ENCODE peak calls at places on chromosomes 7 and 10, in eight cellular contexts. N is H1, J is WTC11, T is suprapubic skin, C is heart right ventricle, V is GM06990, R is colonic mucosa, Z is RWPE1. A is an unnamed sample.

GRCh38 chr7:64744680-64745079 is 49.5 kb upstream of the ZNF138 start:
- DNase-seq in N (no peak), J (no peak), T (no peak), C (no peak), V (no peak), R (no peak), Z (no peak), A (no peak)

GRCh38 chr7:138738114-138738513 is 37.0 kb upstream of the SVOPL start:
- DNase-seq in N (no peak), J (no peak), T (no peak), C (no peak), V (no peak), R (no peak), Z (no peak), A (no peak)

GRCh38 chr7:30869794-30870491 is 41.7 kb upstream of the AQP1 start:
- DNase-seq in N (no peak), J (no peak), T (no peak), C (peak; percentile 75), V (no peak), R (no peak), Z (no peak), A (no peak)

GRCh38 chr10:73950569-73950968 is 39.6 kb downstream of the PLAU start:
- DNase-seq in N (peak; percentile 64), J (peak; percentile 48), T (no peak), C (no peak), V (no peak), R (no peak), Z (no peak), A (no peak)

GRCh38 chr7:23458044-23458443 is 12.2 kb downstream of the IGF2BP3 start:
- DNase-seq in N (no peak), J (no peak), T (no peak), C (no peak), V (no peak), R (no peak), Z (no peak), A (no peak)

GRCh38 chr7:79290398-79290797 is 163.1 kb downstream of the MAGI2 start:
- DNase-seq in N (no peak), J (no peak), T (no peak), C (no peak), V (no peak), R (no peak), Z (no peak), A (no peak)

GRCh38 chr10:125082881-125083575 is 77.3 kb downstream of the CTBP2 start:
- DNase-seq in N (no peak), J (no peak), T (peak; percentile 33), C (no peak), V (no peak), R (no peak), Z (no peak), A (no peak)

GRCh38 chr7:47338031-47338430 is 243.9 kb downstream of the TNS3 start:
- DNase-seq in N (no peak), J (no peak), T (no peak), C (no peak), V (no peak), R (no peak), Z (no peak), A (no peak)

GRCh38 chr7:47734287-47734948 is 152.5 kb upstream of the TNS3 start:
- DNase-seq in N (no peak), J (no peak), T (no peak), C (no peak), V (no peak), R (no peak), Z (no peak), A (peak; percentile 30)

GRCh38 chr10:60955321-60955720 is 11.3 kb upstream of the RHOBTB1 start:
- DNase-seq in N (no peak), J (no peak), T (no peak), C (no peak), V (no peak), R (no peak), Z (no peak), A (no peak)

GRCh38 chr7:11706666-11707605 is 125.1 kb downstream of the THSD7A start:
- DNase-seq in N (no peak), J (no peak), T (no peak), C (no peak), V (no peak), R (peak; percentile 29), Z (no peak), A (no peak)

GRCh38 chr10:35336921-35337741 is 822 bp downstream of the CCNY start:
- DNase-seq in N (peak; percentile 73), J (peak; percentile 57), T (peak; percentile 74), C (peak; percentile 28), V (peak; percentile 55), R (peak; percentile 45), Z (peak; percentile 38), A (peak; percentile 94)

GRCh38 chr10:111303887-111304286 is 227.1 kb downstream of the ADRA2A start:
- DNase-seq in N (no peak), J (no peak), T (no peak), C (no peak), V (no peak), R (no peak), Z (no peak), A (no peak)

GRCh38 chr7:106358103-106358663 is 73.4 kb upstream of the NAMPT start:
- DNase-seq in N (no peak), J (no peak), T (no peak), C (no peak), V (no peak), R (no peak), Z (no peak), A (no peak)

GRCh38 chr7:103398488-103398887 is 47.5 kb downstream of the SLC26A5 start:
- DNase-seq in N (no peak), J (no peak), T (no peak), C (no peak), V (no peak), R (no peak), Z (no peak), A (no peak)
- TF ChIP-seq CTCF in N (no peak), J (no peak), T (no peak), C (no peak), V (no peak), R (no peak), Z (no peak), A (no peak)

GRCh38 chr7:15303357-15303756 is 258.5 kb downstream of the AGMO start:
- DNase-seq in N (no peak), J (no peak), T (no peak), C (no peak), V (no peak), R (no peak), Z (no peak), A (no peak)

GRCh38 chr7:15308831-15309230 is 253.0 kb downstream of the AGMO start:
- DNase-seq in N (no peak), J (no peak), T (no peak), C (no peak), V (no peak), R (no peak), Z (no peak), A (no peak)

GRCh38 chr7:15309891-15310290 is 251.9 kb downstream of the AGMO start:
- DNase-seq in N (no peak), J (no peak), T (no peak), C (no peak), V (no peak), R (no peak), Z (no peak), A (no peak)

GRCh38 chr7:15305002-15305600 is 256.7 kb downstream of the AGMO start:
- DNase-seq in N (no peak), J (peak; percentile 48), T (no peak), C (peak; percentile 53), V (no peak), R (peak; percentile 46), Z (peak; percentile 17), A (no peak)

DNA sequence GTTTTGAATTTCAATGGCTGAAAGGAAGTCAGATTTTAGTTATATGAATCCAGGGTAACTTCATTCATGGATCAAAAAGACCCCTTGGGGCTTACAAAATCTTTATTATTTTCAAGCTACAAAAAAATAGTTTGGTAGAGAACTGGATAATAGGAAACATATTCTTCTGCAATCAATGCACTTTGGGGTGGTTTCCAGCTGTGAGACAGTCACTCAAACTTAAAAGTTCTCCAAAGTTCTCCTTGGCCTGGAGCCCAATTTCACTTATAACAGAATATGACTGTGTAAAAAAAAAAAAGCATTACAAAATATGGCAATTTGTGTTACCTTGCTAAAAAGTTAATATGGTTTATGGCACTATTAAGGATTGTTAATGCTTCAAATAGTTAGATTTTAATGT is 255.5 kb downstream of the AGMO start:
- DNase-seq in N (no peak), J (no peak), T (no peak), C (no peak), V (no peak), R (no peak), Z (no peak), A (no peak)
- TF ChIP-seq CTCF in N (no peak), J (no peak), T (no peak), C (no peak), V (no peak), R (no peak), Z (no peak), A (no peak)

GRCh38 chr7:112550468-112551060 is 69.8 kb downstream of the LSMEM1 start:
- DNase-seq in N (no peak), J (no peak), T (no peak), C (peak; percentile 39), V (peak; percentile 16), R (peak; percentile 55), Z (peak; percentile 45), A (no peak)

GRCh38 chr7:112556633-112557032 is 75.8 kb downstream of the LSMEM1 start:
- DNase-seq in N (no peak), J (no peak), T (no peak), C (no peak), V (no peak), R (no peak), Z (no peak), A (no peak)

DNA sequence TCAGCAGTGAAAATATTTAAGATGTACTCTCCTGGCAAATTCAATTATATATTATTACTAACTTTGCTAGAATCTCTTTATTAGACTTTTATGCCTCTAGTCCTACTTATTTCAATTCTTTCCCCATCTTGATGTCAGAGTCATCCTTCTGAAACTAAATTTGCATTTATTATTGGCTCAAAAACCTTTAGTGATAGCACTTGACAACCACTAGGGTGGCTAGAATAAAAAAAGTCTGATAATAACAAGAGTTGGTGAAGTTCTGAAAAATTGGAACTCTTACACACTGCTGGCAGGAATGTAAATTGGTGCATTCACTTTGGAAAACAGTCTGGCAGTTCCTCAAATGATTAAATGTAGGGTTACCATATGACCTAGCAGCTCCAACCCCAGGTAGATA is 73.8 kb downstream of the LSMEM1 start:
- DNase-seq in N (no peak), J (no peak), T (no peak), C (no peak), V (no peak), R (no peak), Z (no peak), A (no peak)
- TF ChIP-seq CTCF in N (no peak), J (no peak), T (no peak), C (no peak), V (no peak), R (no peak), Z (no peak), A (peak; percentile 40)

DNA sequence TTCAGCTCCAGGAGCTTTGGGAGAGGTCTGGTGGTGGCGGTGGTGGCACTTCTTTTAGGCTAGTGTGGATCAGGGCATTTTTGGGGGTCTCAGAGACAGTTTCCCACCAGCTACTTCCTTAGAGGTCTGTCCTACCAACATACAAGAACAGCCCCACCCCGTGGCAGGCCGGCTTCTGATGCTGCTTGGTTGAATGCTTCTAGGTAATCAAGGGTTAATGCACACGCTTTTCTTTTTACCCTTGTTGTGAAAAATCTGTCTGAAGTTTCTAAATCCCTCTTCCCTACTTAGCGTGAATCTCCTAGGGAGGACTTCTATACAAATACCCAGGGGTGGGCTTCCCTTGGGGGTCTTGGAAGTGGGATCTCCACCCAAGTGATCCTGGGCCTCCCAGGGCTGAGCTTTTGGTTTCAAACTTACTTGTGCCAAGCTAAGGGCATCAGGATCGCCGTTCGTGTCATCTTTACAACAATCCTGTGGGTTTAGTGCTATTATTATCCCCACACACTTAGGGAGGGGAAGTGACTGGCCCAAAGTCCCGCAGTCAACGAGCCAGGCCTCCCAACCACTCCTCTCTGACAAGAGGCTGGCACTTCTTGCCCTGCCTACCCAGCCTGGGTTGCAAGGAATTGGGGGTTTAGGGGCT is 1.7 kb downstream of the SH2B2 start:
- DNase-seq in N (no peak), J (no peak), T (peak; percentile 57), C (no peak), V (no peak), R (no peak), Z (no peak), A (no peak)
- TF ChIP-seq CTCF in N (no peak), J (no peak), T (no peak), C (no peak), V (peak; percentile 55), R (no peak), Z (no peak), A (peak; percentile 42)